ENCODE peak calls at places on chromosome 20, in seven cellular contexts. W, J, I, L, K, N and X are unnamed samples.

GRCh38 chr20:54088430-54088829 is 18.0 kb upstream of the BCAS1 start:
- DNase-seq in W (no peak), J (no peak), I (no peak), L (no peak), K (no peak), N (no peak), X (no peak)

GRCh38 chr20:40843251-40843650 is 154.2 kb upstream of the MAFB start:
- DNase-seq in W (no peak), J (no peak), I (no peak), L (no peak), K (no peak), N (no peak), X (no peak)

GRCh38 chr20:45347936-45348809 is at the start of gene SDC4:
- DNase-seq in W (peak), J (no peak), I (no peak), L (peak), K (peak), N (peak), X (peak)

GRCh38 chr20:59190509-59190908 is 26.9 kb downstream of the ZNF831 start:
- DNase-seq in W (no peak), J (no peak), I (no peak), L (no peak), K (no peak), N (no peak), X (no peak)

GRCh38 chr20:1446536-1446935 is 20.1 kb downstream of the NSFL1C start:
- DNase-seq in W (no peak), J (no peak), I (no peak), L (no peak), K (no peak), N (no peak), X (no peak)

GRCh38 chr20:57662313-57663240 is 42.4 kb upstream of the ZBP1 start:
- DNase-seq in W (no peak), J (no peak), I (no peak), L (no peak), K (peak), N (no peak), X (no peak)

GRCh38 chr20:62899633-62900051 is 26.7 kb downstream of the DIDO1 start:
- DNase-seq in W (no peak), J (no peak), I (no peak), L (no peak), K (no peak), N (no peak), X (no peak)

GRCh38 chr20:2991532-2991931 is 51.9 kb upstream of the GNRH2 start:
- DNase-seq in W (no peak), J (no peak), I (no peak), L (no peak), K (no peak), N (no peak), X (no peak)

GRCh38 chr20:271069-271468 is 13.5 kb downstream of the DEFB132 start:
- DNase-seq in W (no peak), J (no peak), I (no peak), L (no peak), K (no peak), N (no peak), X (no peak)